ENCODE peak calls at places on chromosomes 1 and 21, in four cellular contexts. W is GM12865; A is CD8-positive, alpha-beta memory T cell; I is heart right ventricle. E is an unnamed sample.

GRCh38 chr1:2174348-2175054 is 20.1 kb downstream of the FAAP20 start:
- DNase-seq in A (peak; percentile 24), I (no peak), W (peak; percentile 47), E (peak; percentile 32)

GRCh38 chr1:33171993-33172813 is 9.6 kb downstream of the TRIM62 start:
- DNase-seq in W (no peak), A (no peak), I (no peak), E (no peak)

GRCh38 chr21:27953328-27954045 is 986.6 kb upstream of the ADAMTS5 start:
- DNase-seq in W (peak; percentile 0), A (no peak), I (no peak), E (no peak)

GRCh38 chr21:43943512-43944110 is 68.5 kb upstream of the TRAPPC10 start:
- DNase-seq in A (no peak), I (no peak), W (no peak), E (no peak)

GRCh38 chr21:30349572-30349971 is 1.2 kb upstream of the KRTAP23-1 start:
- DNase-seq in W (no peak), I (no peak), A (no peak), E (no peak)

GRCh38 chr1:183812686-183813569 is 8.0 kb downstream of the RGL1 start:
- DNase-seq in I (no peak), A (no peak), W (no peak), E (no peak)

GRCh38 chr1:1946540-1946939 is 27.5 kb upstream of the TMEM52 start:
- DNase-seq in I (peak; percentile 45), A (no peak), W (no peak), E (no peak)

GRCh38 chr1:68322837-68323687 is 90.7 kb upstream of the WLS start:
- DNase-seq in I (no peak), W (no peak), A (no peak), E (no peak)

GRCh38 chr1:32020338-32020737 is 6.7 kb downstream of the KHDRBS1 start:
- DNase-seq in I (no peak), W (no peak), A (no peak), E (no peak)

GRCh38 chr1:40185951-40186864 is 25.0 kb downstream of the RLF start:
- DNase-seq in W (peak; percentile 91), A (no peak), I (no peak), E (no peak)

GRCh38 chr1:235041201-235041600 is 87.4 kb downstream of the TOMM20 start:
- DNase-seq in A (no peak), I (no peak), W (no peak), E (no peak)

GRCh38 chr1:67346982-67347381 is 39.3 kb downstream of the IL12RB2 start:
- DNase-seq in I (no peak), W (no peak), A (no peak), E (no peak)

GRCh38 chr1:174068000-174068399 is 45.8 kb upstream of the RC3H1 start:
- DNase-seq in I (no peak), W (peak; percentile 6), A (peak; percentile 8), E (peak; percentile 92)

GRCh38 chr21:17003221-17003620 is 509.6 kb upstream of the CXADR start:
- DNase-seq in A (no peak), I (no peak), W (no peak), E (no peak)

GRCh38 chr1:10969267-10969970 is 43.0 kb upstream of the TARDBP start:
- DNase-seq in W (no peak), I (no peak), A (no peak), E (no peak)

GRCh38 chr1:19477284-19478240 is 7.8 kb downstream of the CAPZB start:
- DNase-seq in A (peak; percentile 56), I (no peak), W (peak; percentile 86), E (peak; percentile 85)

GRCh38 chr1:222276062-222276461 is 271.8 kb downstream of the HHIPL2 start:
- DNase-seq in W (no peak), A (no peak), I (no peak), E (no peak)

GRCh38 chr1:193156117-193156825 is 30.1 kb downstream of the B3GALT2 start:
- DNase-seq in A (no peak), I (no peak), W (no peak), E (no peak)

GRCh38 chr1:103941086-103941485 is 191.4 kb downstream of the AMY1C start:
- DNase-seq in A (no peak), W (no peak), I (no peak), E (no peak)

GRCh38 chr1:78377356-78377928 is 113.3 kb upstream of the PTGFR start:
- DNase-seq in W (peak; percentile 9), I (no peak), A (no peak), E (no peak)

GRCh38 chr1:174743654-174744561 is 255.8 kb upstream of the CACYBP start:
- DNase-seq in W (peak; percentile 56), I (no peak), A (peak; percentile 25), E (peak; percentile 39)

GRCh38 chr21:35775778-35776515 is 284.4 kb downstream of the SETD4 start:
- DNase-seq in I (no peak), W (no peak), A (no peak), E (no peak)

GRCh38 chr1:160629286-160630210 is 17.3 kb downstream of the SLAMF1 start:
- DNase-seq in W (no peak), A (peak; percentile 90), I (peak; percentile 31), E (peak; percentile 98)

GRCh38 chr1:50060279-50060678 is 36.5 kb upstream of the AGBL4 start:
- DNase-seq in A (no peak), W (no peak), I (no peak), E (no peak)

GRCh38 chr1:57474097-57474750 is 50.4 kb upstream of the DAB1 start:
- DNase-seq in W (no peak), A (no peak), I (no peak), E (no peak)

GRCh38 chr1:198754670-198755069 is 115.8 kb downstream of the PTPRC start:
- DNase-seq in A (no peak), W (no peak), I (no peak), E (no peak)

GRCh38 chr1:15153184-15153841 is at the start of gene TMEM51:
- DNase-seq in A (no peak), W (no peak), I (peak; percentile 56), E (no peak)

GRCh38 chr1:103948526-103948925 is 198.8 kb downstream of the AMY1C start:
- DNase-seq in I (no peak), A (no peak), W (no peak), E (peak; percentile 9)

GRCh38 chr1:17866451-17867029 is 111.4 kb downstream of the ACTL8 start:
- DNase-seq in W (no peak), A (no peak), I (no peak), E (no peak)

GRCh38 chr1:163069142-163069541 is at the start of gene RGS4:
- DNase-seq in A (no peak), I (peak; percentile 66), W (no peak), E (peak; percentile 21)

GRCh38 chr1:22969224-22969829 is 3.3 kb downstream of the LACTBL1 start:
- DNase-seq in A (no peak), I (no peak), W (no peak), E (no peak)

GRCh38 chr1:59480188-59480888 is 183.4 kb downstream of the FGGY start:
- DNase-seq in A (no peak), W (no peak), I (no peak), E (peak; percentile 47)

GRCh38 chr21:45644041-45644906 is 749 bp downstream of the PCBP3 start:
- DNase-seq in W (no peak), I (peak; percentile 4), A (no peak), E (no peak)

GRCh38 chr1:41954533-41954944 is 35.8 kb upstream of the HIVEP3 start:
- DNase-seq in A (no peak), W (no peak), I (no peak), E (no peak)

GRCh38 chr1:174398246-174398645 is 49.5 kb upstream of the GPR52 start:
- DNase-seq in I (no peak), W (peak; percentile 52), A (no peak), E (no peak)

GRCh38 chr1:156096640-156097391 is 14.6 kb upstream of the MEX3A start:
- DNase-seq in A (peak; percentile 87), I (peak; percentile 92), W (peak; percentile 97), E (peak; percentile 72)

GRCh38 chr1:50418600-50419109 is 4.6 kb downstream of the DMRTA2 start:
- DNase-seq in W (no peak), I (no peak), A (no peak), E (no peak)

GRCh38 chr21:45072166-45072962 is 2.0 kb upstream of the ADARB1 start:
- DNase-seq in W (no peak), A (no peak), I (no peak), E (no peak)

DNA sequence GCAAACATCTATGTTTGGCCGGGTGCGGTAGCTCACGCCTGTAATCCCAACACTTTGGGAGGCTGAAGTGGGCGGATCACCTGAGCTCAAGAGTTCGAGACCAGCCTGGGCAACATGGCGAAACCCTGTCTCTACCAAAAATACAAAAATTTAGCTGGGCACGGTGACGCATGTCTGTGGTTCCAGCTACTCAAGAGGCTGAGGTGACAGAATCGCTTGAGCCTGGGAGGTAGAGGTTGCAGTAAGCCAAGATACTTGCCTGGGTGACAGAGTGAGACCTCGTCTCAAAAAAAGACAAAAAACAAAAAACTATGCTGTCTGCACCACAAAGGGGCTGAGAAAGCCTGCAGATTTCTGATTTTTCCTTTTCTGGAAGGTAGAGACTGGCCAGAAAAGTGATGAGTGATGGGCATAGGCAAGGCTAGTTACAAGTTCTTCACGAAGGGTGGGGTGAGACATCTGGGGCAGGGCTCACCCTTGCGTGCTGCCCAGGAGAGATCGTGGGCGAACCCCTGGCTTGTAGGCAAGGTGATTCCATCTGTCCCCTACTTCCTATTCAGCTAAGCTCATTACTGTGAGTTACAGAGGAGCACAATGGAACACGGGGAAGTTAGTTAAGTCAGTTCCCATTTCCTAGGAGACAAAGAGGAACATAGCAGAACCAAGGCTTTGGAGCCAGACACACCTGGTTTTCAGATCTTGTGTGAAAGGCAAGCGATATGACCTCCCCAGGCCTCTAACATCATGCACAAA is 3.2 kb downstream of the SLC2A1 start:
- DNase-seq in I (no peak), W (no peak), A (no peak), E (no peak)
- H3K4me3 ChIP-seq in I (no peak overlapping the region), W (peak overlapping the region; percentile 92), A (peak overlapping the region; percentile 19), E (no peak overlapping the region)

DNA sequence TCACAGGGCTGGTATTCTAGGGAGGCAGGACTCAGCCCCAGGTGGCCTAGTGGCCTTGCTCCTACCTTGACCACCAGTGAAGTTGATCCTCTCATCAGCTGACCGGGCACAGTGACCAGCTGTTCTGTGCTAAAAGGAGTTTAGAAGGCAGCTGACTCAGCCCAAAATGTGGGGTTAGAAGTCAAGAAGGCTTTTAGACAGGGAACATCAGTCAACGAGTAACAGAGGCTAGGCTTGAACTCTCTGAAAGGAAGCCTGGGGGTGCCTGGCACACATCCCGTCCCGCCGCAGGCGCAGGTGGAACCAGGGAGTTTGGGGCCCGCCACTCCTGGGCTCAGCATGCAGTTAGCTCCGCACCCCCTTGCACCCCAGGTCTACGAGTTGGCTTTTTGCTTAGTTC is 114.9 kb upstream of the SLC45A1 start:
- DNase-seq in W (no peak), I (no peak), A (no peak), E (no peak)
- H3K4me3 ChIP-seq in W (no peak overlapping the region), I (no peak overlapping the region), A (no peak overlapping the region), E (no peak overlapping the region)

GRCh38 chr21:25396135-25396711 is 211.1 kb downstream of the MRPL39 start:
- DNase-seq in W (peak; percentile 90), I (no peak), A (no peak), E (no peak)
- H3K4me3 ChIP-seq in W (peak overlapping the region; percentile 55), I (no peak overlapping the region), A (no peak overlapping the region), E (no peak overlapping the region)

GRCh38 chr1:209354840-209355165 is 228.7 kb upstream of the CAMK1G start:
- DNase-seq in A (no peak), I (no peak), W (no peak), E (no peak)

GRCh38 chr1:209353097-209353496 is 230.4 kb upstream of the CAMK1G start:
- DNase-seq in A (no peak), I (no peak), W (no peak), E (no peak)

GRCh38 chr1:209355415-209355814 is 228.1 kb upstream of the CAMK1G start:
- DNase-seq in A (no peak), W (no peak), I (no peak), E (no peak)

GRCh38 chr1:209354111-209354839 is 229.2 kb upstream of the CAMK1G start:
- DNase-seq in A (peak; percentile 6), I (peak; percentile 81), W (peak; percentile 80), E (peak; percentile 74)

GRCh38 chr1:209356909-209357498 is 226.5 kb upstream of the CAMK1G start:
- DNase-seq in W (no peak), A (no peak), I (no peak), E (no peak)
- H3K4me3 ChIP-seq in W (no peak overlapping the region), A (no peak overlapping the region), I (no peak overlapping the region), E (no peak overlapping the region)